ENCODE peak calls at places on chromosome 4, in four cellular contexts. One of them, this sample, is unnamed.
A peak's percentile ranks its signal among the peaks of the same experiment; 100 is the strongest.

GRCh38 chr4:26058537-26058936 is 144.5 kb downstream of the SMIM20 start:
- DNase-seq in fibroblast of the conjunctiva: no peak
- DNase-seq in suprapubic skin: no peak
- DNase-seq in Right ventricle myocardium superior: no peak
- DNase-seq in this sample: no peak

GRCh38 chr4:107857741-107858140 is 33.0 kb downstream of the SGMS2 start:
- DNase-seq in fibroblast of the conjunctiva: no peak
- DNase-seq in suprapubic skin: no peak
- DNase-seq in Right ventricle myocardium superior: no peak
- DNase-seq in this sample: peak; percentile 35

GRCh38 chr4:85784348-85784747 is 309.4 kb downstream of the ARHGAP24 start:
- DNase-seq in fibroblast of the conjunctiva: no peak
- DNase-seq in suprapubic skin: no peak
- DNase-seq in Right ventricle myocardium superior: no peak
- DNase-seq in this sample: peak; percentile 14

GRCh38 chr4:1490011-1490905 is 84.0 kb upstream of the NKX1-1 start:
- DNase-seq in fibroblast of the conjunctiva: no peak
- DNase-seq in suprapubic skin: no peak
- DNase-seq in Right ventricle myocardium superior: no peak
- DNase-seq in this sample: no peak

GRCh38 chr4:3708103-3708510 is 58.1 kb upstream of the ADRA2C start:
- DNase-seq in fibroblast of the conjunctiva: no peak
- DNase-seq in suprapubic skin: peak; percentile 56
- DNase-seq in Right ventricle myocardium superior: peak; percentile 40
- DNase-seq in this sample: peak; percentile 34

GRCh38 chr4:64784125-64784524 is 374.9 kb upstream of the TECRL start:
- DNase-seq in fibroblast of the conjunctiva: no peak
- DNase-seq in suprapubic skin: no peak
- DNase-seq in Right ventricle myocardium superior: no peak
- DNase-seq in this sample: no peak

GRCh38 chr4:138897818-138898226 is 117.8 kb upstream of the NOCT start:
- DNase-seq in fibroblast of the conjunctiva: no peak
- DNase-seq in suprapubic skin: no peak
- DNase-seq in Right ventricle myocardium superior: no peak
- DNase-seq in this sample: no peak

GRCh38 chr4:175542787-175543186 is 269.3 kb downstream of the GPM6A start:
- DNase-seq in fibroblast of the conjunctiva: no peak
- DNase-seq in suprapubic skin: no peak
- DNase-seq in Right ventricle myocardium superior: no peak
- DNase-seq in this sample: no peak

GRCh38 chr4:184831153-184831552 is 5.4 kb upstream of the ACSL1 start:
- DNase-seq in fibroblast of the conjunctiva: no peak
- DNase-seq in suprapubic skin: no peak
- DNase-seq in Right ventricle myocardium superior: no peak
- DNase-seq in this sample: no peak

GRCh38 chr4:36997727-36998126 is 246.8 kb upstream of the NWD2 start:
- DNase-seq in fibroblast of the conjunctiva: no peak
- DNase-seq in suprapubic skin: no peak
- DNase-seq in Right ventricle myocardium superior: no peak
- DNase-seq in this sample: no peak

GRCh38 chr4:124939908-124940307 is 227.4 kb upstream of the ANKRD50 start:
- DNase-seq in fibroblast of the conjunctiva: no peak
- DNase-seq in suprapubic skin: no peak
- DNase-seq in Right ventricle myocardium superior: no peak
- DNase-seq in this sample: no peak

GRCh38 chr4:181685461-181685860 is 557.7 kb upstream of the TENM3 start:
- DNase-seq in fibroblast of the conjunctiva: no peak
- DNase-seq in suprapubic skin: no peak
- DNase-seq in Right ventricle myocardium superior: no peak
- DNase-seq in this sample: no peak

GRCh38 chr4:71389149-71389840 is 50.5 kb downstream of the SLC4A4 start:
- DNase-seq in fibroblast of the conjunctiva: peak; percentile 66
- DNase-seq in suprapubic skin: no peak
- DNase-seq in Right ventricle myocardium superior: no peak
- DNase-seq in this sample: no peak

GRCh38 chr4:47374477-47374876 is 89.0 kb downstream of the COMMD8 start:
- DNase-seq in fibroblast of the conjunctiva: no peak
- DNase-seq in suprapubic skin: no peak
- DNase-seq in Right ventricle myocardium superior: no peak
- DNase-seq in this sample: no peak

GRCh38 chr4:103030791-103031190 is 11.3 kb upstream of the SLC9B1 start:
- DNase-seq in fibroblast of the conjunctiva: no peak
- DNase-seq in suprapubic skin: no peak
- DNase-seq in Right ventricle myocardium superior: no peak
- DNase-seq in this sample: no peak

GRCh38 chr4:130187587-130187986 is 1091.6 kb downstream of the C4orf33 start:
- DNase-seq in fibroblast of the conjunctiva: no peak
- DNase-seq in suprapubic skin: no peak
- DNase-seq in Right ventricle myocardium superior: no peak
- DNase-seq in this sample: no peak

GRCh38 chr4:56696056-56696455 is 15.0 kb upstream of the HOPX start:
- DNase-seq in fibroblast of the conjunctiva: no peak
- DNase-seq in suprapubic skin: no peak
- DNase-seq in Right ventricle myocardium superior: no peak
- DNase-seq in this sample: no peak

GRCh38 chr4:153731239-153731638 is 28.6 kb downstream of the RNF175 start:
- DNase-seq in fibroblast of the conjunctiva: peak; percentile 93
- DNase-seq in suprapubic skin: no peak
- DNase-seq in Right ventricle myocardium superior: no peak
- DNase-seq in this sample: no peak